ENCODE peak calls at places on chromosome 3, in six cellular contexts. A is kidney epithelial cell, J is tibial artery, B is SK-N-SH, E is HCT116, K is left ventricle myocardium inferior. V is an unnamed sample.

GRCh38 chr3:15436246-15436645 is 8.8 kb downstream of the EAF1 start:
- DNase-seq in J (peak), A (no peak), B (no peak), E (no peak), K (no peak), V (no peak)

GRCh38 chr3:48899298-48899697 is 616 bp upstream of the SLC25A20 start:
- DNase-seq in K (no peak), J (no peak), A (no peak), E (no peak), B (no peak), V (no peak)

GRCh38 chr3:73508330-73508954 is 116.3 kb downstream of the PDZRN3 start:
- DNase-seq in E (peak), B (peak), K (no peak), A (no peak), J (no peak), V (no peak)

GRCh38 chr3:73255609-73256029 is 194.2 kb downstream of the EBLN2 start:
- DNase-seq in J (no peak), K (no peak), E (no peak), B (peak), A (peak), V (peak)

GRCh38 chr3:46078712-46079400 is 51.6 kb upstream of the XCR1 start:
- DNase-seq in E (peak), K (peak), B (peak), J (peak), A (peak), V (peak)

GRCh38 chr3:4808637-4809036 is 170.6 kb upstream of the BHLHE40 start:
- DNase-seq in E (no peak), J (no peak), K (no peak), B (no peak), A (no peak), V (no peak)

GRCh38 chr3:158486200-158486599 is 84.8 kb upstream of the MLF1 start:
- DNase-seq in A (no peak), J (no peak), K (no peak), E (no peak), B (no peak), V (no peak)

GRCh38 chr3:58464875-58465274 is 27.0 kb upstream of the KCTD6 start:
- DNase-seq in J (no peak), B (no peak), E (peak), K (no peak), A (no peak), V (no peak)

GRCh38 chr3:183371672-183371968 is 56.8 kb downstream of the MCF2L2 start:
- DNase-seq in J (no peak), K (no peak), E (peak), A (no peak), B (no peak), V (no peak)

GRCh38 chr3:123028233-123028828 is 768 bp upstream of the SEMA5B start:
- DNase-seq in B (peak), E (peak), J (no peak), A (peak), K (no peak), V (peak)

GRCh38 chr3:173467501-173467900 is 70.0 kb downstream of the NLGN1 start:
- DNase-seq in K (no peak), E (no peak), B (no peak), J (no peak), A (no peak), V (no peak)

GRCh38 chr3:152970851-152971250 is 135.9 kb downstream of the P2RY1 start:
- DNase-seq in E (no peak), K (no peak), J (no peak), B (no peak), A (no peak), V (no peak)

GRCh38 chr3:160450846-160451245 is 1.3 kb upstream of the TRIM59 start:
- DNase-seq in B (peak), E (no peak), J (no peak), K (no peak), A (no peak), V (peak)

GRCh38 chr3:124928333-124929202 is 6.0 kb downstream of the MUC13 start:
- DNase-seq in K (peak), A (peak), E (peak), B (peak), J (peak), V (peak)

GRCh38 chr3:126621627-126622345 is 33.1 kb downstream of the TXNRD3 start:
- DNase-seq in J (no peak), B (no peak), K (no peak), A (no peak), E (no peak), V (no peak)

GRCh38 chr3:71503525-71504249 is 79.8 kb downstream of the FOXP1 start:
- DNase-seq in E (no peak), A (no peak), J (no peak), K (no peak), B (no peak), V (peak)

GRCh38 chr3:195582947-195583346 is 793 bp downstream of the APOD start:
- DNase-seq in E (peak), B (no peak), J (no peak), K (no peak), A (no peak), V (no peak)

GRCh38 chr3:29064085-29064484 is 216.8 kb upstream of the RBMS3 start:
- DNase-seq in E (no peak), K (no peak), B (no peak), A (no peak), J (no peak), V (peak)

GRCh38 chr3:171094411-171094810 is 67.9 kb upstream of the SLC2A2 start:
- DNase-seq in B (no peak), K (no peak), E (no peak), J (no peak), A (no peak), V (no peak)

GRCh38 chr3:50336452-50337174 is 4.0 kb downstream of the RASSF1 start:
- DNase-seq in A (no peak), J (no peak), E (no peak), K (no peak), B (no peak), V (no peak)

GRCh38 chr3:158725348-158725966 is 6.8 kb downstream of the RARRES1 start:
- DNase-seq in B (no peak), A (peak), K (no peak), J (peak), E (no peak), V (no peak)

GRCh38 chr3:55413236-55413635 is 73.9 kb downstream of the WNT5A start:
- DNase-seq in J (no peak), K (no peak), A (no peak), B (no peak), E (no peak), V (no peak)

GRCh38 chr3:55412580-55412979 is 74.5 kb downstream of the WNT5A start:
- DNase-seq in J (no peak), E (no peak), A (no peak), B (no peak), K (no peak), V (no peak)

GRCh38 chr3:55417211-55417610 is 69.9 kb downstream of the WNT5A start:
- DNase-seq in A (no peak), E (no peak), J (no peak), B (no peak), K (no peak), V (no peak)

DNA sequence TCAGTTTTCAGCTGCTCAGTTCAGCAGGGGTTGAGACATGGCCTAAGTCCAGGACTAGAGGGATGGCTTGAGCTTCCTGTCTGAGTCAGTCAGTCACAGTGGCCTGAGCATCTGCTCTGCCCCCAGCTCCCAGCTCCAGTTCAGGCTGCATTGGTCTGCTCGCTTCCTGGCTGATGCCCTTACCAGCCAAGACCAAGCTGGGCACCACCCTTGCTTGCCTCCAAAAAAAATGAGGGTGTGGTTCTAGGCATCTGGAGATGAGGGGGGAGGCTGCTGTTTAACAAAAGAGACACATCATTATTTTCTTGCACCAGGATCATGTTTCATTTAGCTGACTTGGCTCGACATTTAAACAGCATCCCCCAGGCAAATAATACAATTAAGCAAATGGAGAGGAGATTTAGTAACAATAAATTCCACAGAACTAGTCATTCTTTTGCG is 70.7 kb downstream of the WNT5A start:
- DNase-seq in E (no peak), K (no peak), B (peak), A (peak), J (no peak), V (peak)
- TF ChIP-seq CTCF in E (no peak), K (no peak), B (no peak), A (no peak), J (no peak), V (no peak)

GRCh38 chr3:140708815-140709214 is 31.0 kb downstream of the TRIM42 start:
- DNase-seq in K (no peak), A (no peak), J (no peak), E (no peak), B (no peak), V (peak)

GRCh38 chr3:140703496-140703895 is 25.6 kb downstream of the TRIM42 start:
- DNase-seq in J (no peak), B (no peak), E (no peak), K (no peak), A (no peak), V (no peak)

GRCh38 chr3:140704733-140705132 is 26.9 kb downstream of the TRIM42 start:
- DNase-seq in E (no peak), J (no peak), K (no peak), A (no peak), B (no peak), V (no peak)

GRCh38 chr3:140706360-140706759 is 28.5 kb downstream of the TRIM42 start:
- DNase-seq in E (no peak), B (no peak), K (no peak), A (no peak), J (no peak), V (no peak)

DNA sequence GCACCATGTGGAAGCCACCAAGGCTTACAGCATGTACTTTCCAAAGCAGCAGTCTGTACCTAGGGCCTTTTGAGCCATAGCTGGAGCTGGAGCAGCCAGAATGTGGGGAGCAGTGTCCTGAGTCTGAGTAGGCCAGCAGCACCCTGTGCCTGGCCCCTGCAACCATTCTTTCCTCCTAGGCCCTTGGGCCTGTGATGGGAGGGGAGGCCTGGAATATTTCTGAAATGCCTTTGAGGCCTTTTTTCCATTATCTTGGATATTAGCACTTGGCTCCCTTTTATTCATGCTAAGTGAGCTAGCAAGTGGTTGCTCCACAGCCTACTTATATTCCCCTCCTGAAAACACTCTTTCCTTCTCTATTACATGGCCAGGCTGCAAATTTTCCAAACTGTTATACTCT is 28.1 kb downstream of the TRIM42 start:
- DNase-seq in E (no peak), B (no peak), K (no peak), A (no peak), J (no peak), V (no peak)
- H3K4me3 ChIP-seq in E (no peak), B (no peak), K (no peak), A (no peak), J (no peak), V (no peak)

GRCh38 chr3:181700168-181701087 is 11.3 kb upstream of the SOX2 start:
- DNase-seq in B (peak), E (peak), K (peak), J (no peak), A (peak), V (peak)
- TF ChIP-seq CTCF in B (peak), E (peak), K (peak), J (peak), A (peak), V (peak)

GRCh38 chr3:39361252-39361927 is 21.8 kb upstream of the SLC25A38 start:
- DNase-seq in A (no peak), K (no peak), B (no peak), E (no peak), J (no peak), V (no peak)
- H3K4me3 ChIP-seq in A (no peak), K (no peak), B (no peak), E (no peak), J (no peak), V (no peak)

GRCh38 chr3:185270262-185270955 is 16.6 kb upstream of the EHHADH start:
- DNase-seq in J (no peak), K (no peak), B (peak), A (no peak), E (no peak), V (no peak)
- TF ChIP-seq CTCF in J (no peak), K (peak), B (peak), A (peak), E (peak), V (peak)

GRCh38 chr3:185927501-185928200 is 10.2 kb downstream of the TRA2B start:
- DNase-seq in K (no peak), J (no peak), B (no peak), E (no peak), A (no peak), V (no peak)
- H3K4me3 ChIP-seq in K (peak), J (peak), B (no peak), E (no peak), A (no peak), V (no peak)

GRCh38 chr3:52456169-52456799 is 880 bp downstream of the NISCH start:
- DNase-seq in E (no peak), B (peak), K (no peak), J (peak), A (no peak), V (no peak)

GRCh38 chr3:52455283-52456168 is at the start of gene NISCH:
- DNase-seq in K (peak), J (peak), E (peak), B (peak), A (peak), V (no peak)

GRCh38 chr3:52458770-52459540 is 3.6 kb downstream of the NISCH start:
- DNase-seq in B (no peak), K (no peak), A (no peak), J (no peak), E (no peak), V (no peak)

GRCh38 chr3:52456800-52457183 is 1.4 kb downstream of the NISCH start:
- DNase-seq in J (no peak), B (no peak), A (no peak), K (no peak), E (no peak), V (no peak)

DNA sequence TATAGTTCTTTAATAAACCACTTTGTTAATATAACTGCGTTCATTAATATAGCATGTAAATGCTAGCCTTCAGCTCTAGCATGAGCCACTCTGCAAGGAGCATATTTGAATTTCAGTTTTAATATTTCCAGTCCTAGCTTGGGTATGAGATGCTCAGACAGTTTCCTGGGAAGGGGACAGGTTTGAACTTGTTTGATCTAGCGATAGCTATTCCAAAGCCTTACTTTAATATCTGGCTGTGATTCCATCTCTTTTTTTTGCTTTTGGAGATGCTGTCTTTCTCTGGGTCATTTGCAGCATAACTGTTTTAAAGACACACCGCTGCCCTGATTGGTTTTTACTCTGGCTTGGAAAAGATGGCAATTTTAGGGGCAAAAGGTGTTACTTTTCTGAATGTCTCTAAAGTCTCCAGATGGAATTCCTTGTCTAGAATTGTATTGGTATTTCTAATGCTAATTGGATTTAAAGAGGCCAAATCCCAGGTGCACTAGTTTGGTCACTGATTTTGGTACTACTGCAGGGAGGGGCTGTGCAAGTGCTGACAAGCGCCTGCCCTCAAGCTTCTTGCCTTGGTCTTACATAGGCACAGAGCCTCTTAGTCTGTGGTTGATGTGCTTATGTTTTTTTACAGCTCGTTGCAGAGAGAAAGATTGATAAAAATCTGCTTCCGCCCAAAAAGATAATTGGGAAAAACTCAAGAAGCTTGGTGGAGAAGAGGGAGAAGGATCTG is 2.8 kb downstream of the NISCH start:
- DNase-seq in E (no peak), B (no peak), J (no peak), K (no peak), A (no peak), V (no peak)
- TF ChIP-seq CTCF in E (no peak), B (no peak), J (no peak), K (no peak), A (no peak), V (no peak)

GRCh38 chr3:100047455-100048141 is 66.7 kb downstream of the FILIP1L start:
- DNase-seq in A (no peak), B (no peak), E (peak), K (no peak), J (no peak), V (no peak)
- H3K4me3 ChIP-seq in A (no peak), B (no peak), E (no peak), K (peak), J (no peak), V (no peak)

DNA sequence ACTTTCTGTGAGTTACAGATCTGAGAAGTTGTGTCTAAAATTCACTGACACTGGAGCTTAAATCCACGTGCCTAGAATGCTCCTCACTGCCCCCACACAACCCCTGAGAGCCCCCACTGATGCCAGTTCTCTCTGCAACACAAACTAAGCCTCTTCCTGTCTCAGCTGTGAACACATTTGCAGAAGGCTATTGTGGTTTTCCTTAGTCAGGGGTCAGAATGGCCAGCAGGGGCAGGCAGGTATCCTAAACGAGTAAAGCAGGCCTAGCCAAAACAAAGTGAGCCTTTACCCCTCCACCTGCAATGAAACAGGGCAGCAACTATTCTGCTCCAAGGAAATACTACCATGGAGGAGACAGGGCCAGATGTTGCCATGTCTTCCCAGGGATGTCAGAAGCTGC is 78.6 kb downstream of the FHIT start:
- DNase-seq in B (no peak), E (no peak), J (no peak), K (no peak), A (no peak), V (no peak)
- TF ChIP-seq CTCF in B (no peak), E (no peak), J (no peak), K (no peak), A (peak), V (peak)

V was measured in retinal pigment epithelial cell.